ENCODE peak calls at places on chromosomes 7 and 10, in four cellular contexts. L is activated CD8-positive, alpha-beta memory T cell treated with anti-CD3 and anti-CD28 coated beads, Interleukin-2, amount 10 ng/mL, durations not matched to agents 7 days and 5 days; G is natural killer cell; T is left lung. Z is an unnamed sample.

GRCh38 chr7:80432166-80432565 is 79.7 kb downstream of the GNAT3 start:
- ATAC-seq in L (no peak), T (no peak), G (no peak), Z (no peak)

GRCh38 chr7:50497068-50497642 is 47.0 kb upstream of the FIGNL1 start:
- ATAC-seq in L (no peak), T (peak; percentile 70), G (peak; percentile 39), Z (no peak)

GRCh38 chr10:49104323-49104722 is 11.0 kb downstream of the VSTM4 start:
- ATAC-seq in G (no peak), L (no peak), T (no peak), Z (no peak)

GRCh38 chr10:85557077-85557476 is 809.5 kb downstream of the GRID1 start:
- ATAC-seq in L (no peak), G (no peak), T (no peak), Z (no peak)

GRCh38 chr7:158323741-158324396 is 263.8 kb downstream of the PTPRN2 start:
- ATAC-seq in L (no peak), T (no peak), G (no peak), Z (no peak)

GRCh38 chr7:27242580-27243339 is at the start of gene EVX1:
- ATAC-seq in G (no peak), L (no peak), T (no peak), Z (peak; percentile 35)

GRCh38 chr10:32197423-32197822 is 141.2 kb upstream of the KIF5B start:
- ATAC-seq in G (no peak), T (no peak), L (no peak), Z (no peak)

GRCh38 chr10:133335238-133336122 is 1.2 kb downstream of the CALY start:
- ATAC-seq in G (peak; percentile 41), T (peak; percentile 50), L (peak; percentile 54), Z (peak; percentile 36)

GRCh38 chr7:20778063-20778721 is 8.5 kb downstream of the SP8 start:
- ATAC-seq in G (no peak), L (peak; percentile 39), T (peak; percentile 100), Z (peak; percentile 42)

GRCh38 chr7:112233048-112233697 is 26.7 kb downstream of the ZNF277 start:
- ATAC-seq in L (no peak), T (no peak), G (no peak), Z (no peak)

GRCh38 chr10:60739581-60739980 is 38.7 kb upstream of the CDK1 start:
- ATAC-seq in T (no peak), G (no peak), L (no peak), Z (no peak)

GRCh38 chr10:21285207-21285606 is 240.3 kb downstream of the SKIDA1 start:
- ATAC-seq in L (no peak), T (no peak), G (no peak), Z (no peak)